ENCODE peak calls at places on chromosome 6, in eight cellular contexts. Q is CD4-positive, alpha-beta T cell; I is foreskin fibroblast; Z is brain microvascular endothelial cell; O is endothelial cell; S is LNCaP clone FGC; P is OCI-LY7; H is endothelial cell of umbilical vein. K is an unnamed sample.

GRCh38 chr6:81727876-81728517 is 24.5 kb downstream of the TENT5A start:
- DNase-seq in O (no peak), P (no peak), Q (no peak), H (no peak), Z (no peak), S (no peak), I (no peak), K (no peak)

GRCh38 chr6:85463621-85464259 is 13.9 kb downstream of the NT5E start:
- DNase-seq in I (no peak), H (no peak), P (no peak), O (no peak), Z (no peak), Q (no peak), S (no peak), K (no peak)

GRCh38 chr6:37041521-37041920 is 36.1 kb downstream of the FGD2 start:
- DNase-seq in O (no peak), P (no peak), S (no peak), I (no peak), Q (no peak), H (no peak), Z (no peak), K (no peak)

GRCh38 chr6:32936247-32937152 is 4.3 kb downstream of the HLA-DMB start:
- DNase-seq in S (no peak), P (no peak), Q (no peak), I (no peak), H (no peak), Z (no peak), O (no peak), K (no peak)

GRCh38 chr6:48101277-48101676 is 9.7 kb downstream of the PTCHD4 start:
- DNase-seq in I (peak; percentile 49), P (no peak), Z (no peak), S (no peak), Q (no peak), H (peak; percentile 26), O (no peak), K (no peak)

GRCh38 chr6:110101885-110102284 is 77.6 kb downstream of the WASF1 start:
- DNase-seq in Q (no peak), S (no peak), O (no peak), I (no peak), Z (no peak), P (peak; percentile 86), H (no peak), K (no peak)

GRCh38 chr6:154613137-154613676 is 102.7 kb upstream of the CNKSR3 start:
- DNase-seq in Q (no peak), O (no peak), S (no peak), H (peak; percentile 85), P (no peak), Z (peak; percentile 69), I (peak; percentile 74), K (no peak)

GRCh38 chr6:105851181-105851580 is 235.0 kb upstream of the PRDM1 start:
- DNase-seq in H (no peak), S (no peak), Z (no peak), P (no peak), I (peak; percentile 89), O (no peak), Q (no peak), K (no peak)

GRCh38 chr6:39251406-39251805 is 22.1 kb upstream of the KCNK5 start:
- DNase-seq in Z (no peak), Q (no peak), H (no peak), O (no peak), S (peak; percentile 36), I (no peak), P (no peak), K (no peak)

GRCh38 chr6:31471711-31472110 is 26.2 kb upstream of the MICB start:
- DNase-seq in P (no peak), O (no peak), H (no peak), Q (no peak), I (no peak), S (no peak), Z (no peak), K (no peak)

GRCh38 chr6:31004794-31005193 is 5.5 kb upstream of the MUC22 start:
- DNase-seq in Z (no peak), I (no peak), S (no peak), H (no peak), Q (no peak), P (no peak), O (no peak), K (no peak)

GRCh38 chr6:43247115-43247999 is 4.1 kb downstream of the TTBK1 start:
- DNase-seq in P (peak; percentile 89), S (no peak), Z (peak; percentile 20), Q (peak; percentile 65), H (peak; percentile 66), I (peak; percentile 79), O (peak; percentile 81), K (peak; percentile 81)
- TF ChIP-seq CTCF in P (peak; percentile 27), S (no peak), Z (no peak), Q (no peak), H (no peak), I (no peak), O (no peak), K (no peak)

DNA sequence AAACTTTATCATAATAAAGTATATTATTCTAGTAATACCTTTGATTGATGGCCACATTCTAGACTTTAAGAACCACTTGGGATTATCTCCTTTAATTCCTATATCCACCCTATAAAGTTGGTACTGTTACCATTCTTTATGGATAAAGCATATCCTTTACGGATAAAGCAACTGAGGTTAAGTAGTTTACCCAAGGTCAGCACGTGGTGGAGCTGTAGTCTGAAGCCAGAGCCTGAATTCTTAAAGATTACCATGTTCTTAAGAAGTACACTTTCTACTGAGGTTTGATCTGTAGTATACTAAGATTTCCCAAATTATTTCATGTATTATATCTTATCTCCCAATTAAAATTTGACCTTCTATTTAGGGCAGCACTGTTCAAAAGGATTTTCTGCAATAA is 3.0 kb upstream of the NCOA7 start:
- DNase-seq in H (peak; percentile 69), Z (no peak), O (no peak), I (peak; percentile 68), P (peak; percentile 43), S (no peak), Q (no peak), K (no peak)
- TF ChIP-seq CTCF in H (peak; percentile 19), Z (peak; percentile 46), O (no peak), I (peak; percentile 13), P (peak; percentile 75), S (peak; percentile 29), Q (no peak), K (no peak)

GRCh38 chr6:160348552-160349441 is 619 bp downstream of the SLC22A3 start:
- DNase-seq in I (peak; percentile 53), H (no peak), O (peak; percentile 35), S (no peak), Q (no peak), Z (no peak), P (no peak), K (peak; percentile 55)
- TF ChIP-seq CTCF in I (no peak), H (no peak), O (no peak), S (no peak), Q (no peak), Z (peak; percentile 28), P (no peak), K (no peak)

DNA sequence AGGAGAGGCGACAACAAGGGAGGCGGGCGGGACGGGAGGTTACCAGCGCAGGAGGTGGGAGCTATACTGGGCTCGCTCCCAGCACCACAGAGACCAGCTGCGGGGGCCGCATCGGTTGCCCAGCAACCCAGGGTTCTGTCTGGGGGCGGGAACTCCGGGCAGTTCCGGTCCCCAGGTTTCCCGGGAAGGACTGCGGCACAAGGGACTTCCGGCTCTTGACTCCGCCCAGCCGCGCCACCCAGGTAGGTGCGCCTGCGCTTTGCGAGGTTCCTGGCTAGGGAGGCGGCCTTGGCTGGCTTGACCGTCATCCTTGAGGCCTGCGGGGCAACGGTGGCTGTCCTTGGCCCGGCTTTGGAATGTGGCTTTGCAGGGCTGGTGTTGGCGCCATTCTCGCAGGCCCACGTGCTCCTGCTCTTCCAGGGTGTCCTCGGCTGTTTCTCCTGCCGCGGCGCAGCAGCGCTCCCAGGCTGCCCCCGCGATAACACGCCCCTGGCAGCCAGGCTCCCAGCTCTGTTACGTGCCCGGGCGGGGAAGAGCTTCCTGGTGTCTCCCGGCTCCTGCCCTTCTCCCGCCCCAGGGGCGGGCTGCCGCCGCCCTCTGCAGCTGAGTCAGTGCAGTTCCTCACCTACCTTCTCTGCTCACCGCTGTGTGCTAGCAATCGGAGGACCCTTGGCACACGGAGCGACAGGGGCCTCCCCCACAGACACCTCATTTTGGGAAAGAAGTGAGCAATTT is at the start of gene RSPH3:
- DNase-seq in O (peak; percentile 81), I (peak; percentile 97), Z (peak; percentile 91), S (peak; percentile 67), P (peak; percentile 95), H (peak; percentile 66), Q (peak; percentile 79), K (peak; percentile 96)
- TF ChIP-seq CTCF in O (no peak), I (no peak), Z (peak; percentile 15), S (peak; percentile 14), P (peak; percentile 44), H (no peak), Q (no peak), K (no peak)

GRCh38 chr6:136696783-136697364 is 95.4 kb downstream of the MAP3K5 start:
- DNase-seq in O (no peak), Q (no peak), Z (no peak), I (no peak), H (no peak), P (no peak), S (peak; percentile 68), K (no peak)

GRCh38 chr6:136696238-136696637 is 96.0 kb downstream of the MAP3K5 start:
- DNase-seq in I (peak; percentile 34), H (no peak), S (no peak), Q (no peak), P (no peak), O (no peak), Z (no peak), K (no peak)

GRCh38 chr6:136695410-136695809 is 96.9 kb downstream of the MAP3K5 start:
- DNase-seq in P (no peak), H (no peak), Z (no peak), I (no peak), Q (no peak), O (no peak), S (no peak), K (no peak)

DNA sequence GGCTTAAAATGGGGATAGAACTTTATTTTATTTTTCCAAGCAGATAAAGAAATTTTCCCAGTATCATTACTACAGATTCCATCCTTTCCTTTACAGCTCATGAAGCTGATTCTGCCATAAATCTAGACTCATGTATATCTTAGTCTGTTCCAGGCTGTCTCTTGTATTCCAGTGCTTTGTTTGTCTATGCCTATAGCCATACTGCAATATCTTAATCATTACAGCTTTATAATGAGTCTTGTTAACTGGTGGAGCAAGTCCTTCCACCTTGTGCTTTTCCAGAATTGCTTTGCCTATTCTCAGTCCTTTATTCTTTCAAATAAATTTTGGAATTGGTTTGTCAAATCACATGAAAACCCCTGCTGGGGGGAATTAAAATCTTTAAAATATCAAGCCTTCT is 99.2 kb downstream of the MAP3K5 start:
- DNase-seq in I (no peak), S (no peak), Q (no peak), O (no peak), H (no peak), P (no peak), Z (no peak), K (no peak)
- TF ChIP-seq CTCF in I (no peak), S (no peak), Q (no peak), O (no peak), H (no peak), P (no peak), Z (no peak), K (no peak)

GRCh38 chr6:73134588-73134987 is 90.7 kb downstream of the KHDC1L start:
- DNase-seq in O (peak; percentile 83), S (no peak), P (peak; percentile 23), Z (peak; percentile 33), H (peak; percentile 47), I (peak; percentile 37), Q (no peak), K (peak; percentile 53)
- TF ChIP-seq CTCF in O (peak; percentile 71), S (peak; percentile 38), P (peak; percentile 69), Z (peak; percentile 80), H (peak; percentile 59), I (no peak), Q (no peak), K (peak; percentile 30)

K was measured in nephron progenitor cell.